ENCODE peak calls at places on chromosomes 16 and 17, in six cellular contexts. S, Z, F, E, O and Y are unnamed samples.

GRCh38 chr17:69763503-69763902 is 311.5 kb upstream of the KCNJ16 start:
- DNase-seq in F (peak; percentile 50), E (peak; percentile 32), S (no peak), O (peak; percentile 54), Z (no peak), Y (no peak)

GRCh38 chr17:5364156-5364555 is 55.3 kb downstream of the NUP88 start:
- DNase-seq in E (peak; percentile 81), O (peak; percentile 83), F (peak; percentile 74), Z (no peak), S (no peak), Y (no peak)

GRCh38 chr16:53404959-53405358 is 29.3 kb upstream of the RBL2 start:
- DNase-seq in S (no peak), Z (no peak), F (peak; percentile 10), E (no peak), O (no peak), Y (no peak)

GRCh38 chr17:74307984-74308773 is 17.8 kb upstream of the KIF19 start:
- DNase-seq in E (no peak), Z (no peak), S (no peak), F (no peak), O (no peak), Y (no peak)

GRCh38 chr16:72203401-72203800 is 31.4 kb upstream of the PMFBP1 start:
- DNase-seq in Z (no peak), O (peak; percentile 4), F (peak; percentile 80), E (peak; percentile 23), S (no peak), Y (no peak)

GRCh38 chr16:79767597-79768280 is 167.2 kb upstream of the MAF start:
- DNase-seq in E (peak; percentile 42), Z (no peak), S (peak; percentile 40), O (no peak), F (peak; percentile 54), Y (no peak)

GRCh38 chr17:75641343-75641742 is 8.1 kb downstream of the SMIM5 start:
- DNase-seq in F (no peak), E (no peak), S (no peak), Z (no peak), O (no peak), Y (no peak)

GRCh38 chr17:2466936-2467335 is 44.8 kb downstream of the METTL16 start:
- DNase-seq in E (no peak), Z (no peak), O (no peak), F (no peak), S (no peak), Y (no peak)

GRCh38 chr17:74888440-74888839 is 5.0 kb downstream of the FADS6 start:
- DNase-seq in O (no peak), E (no peak), F (no peak), Z (no peak), S (no peak), Y (no peak)

GRCh38 chr16:89349947-89350633 is 132.6 kb downstream of the ZNF778 start:
- DNase-seq in F (no peak), O (no peak), E (no peak), Z (no peak), S (no peak), Y (no peak)

GRCh38 chr17:52965856-52966255 is 807.3 kb upstream of the CA10 start:
- DNase-seq in S (no peak), Z (no peak), E (no peak), F (no peak), O (no peak), Y (no peak)

GRCh38 chr17:6507535-6507934 is 48.8 kb downstream of the PITPNM3 start:
- DNase-seq in S (no peak), F (peak; percentile 80), Z (no peak), E (peak; percentile 81), O (peak; percentile 85), Y (no peak)

GRCh38 chr17:37699285-37699973 is 45.4 kb downstream of the HNF1B start:
- DNase-seq in S (no peak), O (no peak), F (no peak), Z (no peak), E (peak; percentile 85), Y (no peak)

GRCh38 chr17:76051071-76051467 is 21.2 kb downstream of the SRP68 start:
- DNase-seq in S (no peak), Z (no peak), F (no peak), O (no peak), E (no peak), Y (no peak)

GRCh38 chr17:50559674-50560184 is 786 bp upstream of the CACNA1G start:
- DNase-seq in Z (peak; percentile 91), F (peak; percentile 82), E (peak; percentile 43), O (peak; percentile 5), S (no peak), Y (peak; percentile 97)

GRCh38 chr16:53726625-53727024 is 22.7 kb downstream of the FTO start:
- DNase-seq in O (peak; percentile 23), S (peak; percentile 16), Z (no peak), E (no peak), F (peak; percentile 38), Y (peak; percentile 56)

GRCh38 chr17:40315678-40316570 is 6.9 kb downstream of the RARA start:
- DNase-seq in O (no peak), Z (peak; percentile 60), S (no peak), F (peak; percentile 29), E (no peak), Y (no peak)

GRCh38 chr17:58577696-58578095 is 63.3 kb upstream of the MTMR4 start:
- DNase-seq in S (peak; percentile 52), E (peak; percentile 56), O (peak; percentile 36), Z (peak; percentile 68), F (peak; percentile 68), Y (peak; percentile 44)

GRCh38 chr17:33560165-33560564 is 267.1 kb upstream of the ASIC2 start:
- DNase-seq in S (no peak), F (no peak), E (peak; percentile 61), O (peak; percentile 24), Z (no peak), Y (no peak)

GRCh38 chr17:81291662-81292061 is 3.4 kb downstream of the SLC38A10 start:
- DNase-seq in O (peak; percentile 25), S (peak; percentile 53), Z (peak; percentile 84), F (peak; percentile 69), E (peak; percentile 51), Y (no peak)

GRCh38 chr17:6279659-6280058 is 155.3 kb downstream of the AIPL1 start:
- DNase-seq in F (no peak), Z (no peak), E (no peak), O (no peak), S (peak; percentile 38), Y (peak; percentile 46)

GRCh38 chr17:65027305-65027704 is 29.2 kb downstream of the GNA13 start:
- DNase-seq in E (peak; percentile 48), F (peak; percentile 73), S (peak; percentile 15), O (peak; percentile 83), Z (no peak), Y (peak; percentile 61)

GRCh38 chr16:69855587-69855986 is 93.5 kb downstream of the WWP2 start:
- DNase-seq in F (no peak), E (no peak), Z (no peak), O (no peak), S (no peak), Y (no peak)

GRCh38 chr17:66915204-66915611 is 49.3 kb upstream of the CACNG4 start:
- DNase-seq in S (peak; percentile 21), Z (no peak), O (no peak), E (no peak), F (no peak), Y (no peak)
- TF ChIP-seq CTCF in S (peak; percentile 69), Z (peak; percentile 7), O (peak; percentile 36), E (peak; percentile 22), F (peak; percentile 14), Y (peak; percentile 25)

GRCh38 chr17:45431531-45432404 is 902 bp downstream of the ARHGAP27 start:
- DNase-seq in O (peak; percentile 31), E (peak; percentile 25), Z (peak; percentile 89), S (peak; percentile 76), F (peak; percentile 67), Y (peak; percentile 95)

GRCh38 chr17:45428954-45429337 is 3.7 kb downstream of the ARHGAP27 start:
- DNase-seq in F (no peak), E (no peak), Z (no peak), O (no peak), S (no peak), Y (no peak)

GRCh38 chr17:45429338-45430005 is 3.2 kb downstream of the ARHGAP27 start:
- DNase-seq in O (no peak), Z (peak; percentile 67), F (peak; percentile 40), E (no peak), S (no peak), Y (no peak)

GRCh38 chr17:45430738-45431530 is 1.7 kb downstream of the ARHGAP27 start:
- DNase-seq in E (no peak), Z (peak; percentile 78), O (no peak), F (peak; percentile 38), S (no peak), Y (peak; percentile 85)

DNA sequence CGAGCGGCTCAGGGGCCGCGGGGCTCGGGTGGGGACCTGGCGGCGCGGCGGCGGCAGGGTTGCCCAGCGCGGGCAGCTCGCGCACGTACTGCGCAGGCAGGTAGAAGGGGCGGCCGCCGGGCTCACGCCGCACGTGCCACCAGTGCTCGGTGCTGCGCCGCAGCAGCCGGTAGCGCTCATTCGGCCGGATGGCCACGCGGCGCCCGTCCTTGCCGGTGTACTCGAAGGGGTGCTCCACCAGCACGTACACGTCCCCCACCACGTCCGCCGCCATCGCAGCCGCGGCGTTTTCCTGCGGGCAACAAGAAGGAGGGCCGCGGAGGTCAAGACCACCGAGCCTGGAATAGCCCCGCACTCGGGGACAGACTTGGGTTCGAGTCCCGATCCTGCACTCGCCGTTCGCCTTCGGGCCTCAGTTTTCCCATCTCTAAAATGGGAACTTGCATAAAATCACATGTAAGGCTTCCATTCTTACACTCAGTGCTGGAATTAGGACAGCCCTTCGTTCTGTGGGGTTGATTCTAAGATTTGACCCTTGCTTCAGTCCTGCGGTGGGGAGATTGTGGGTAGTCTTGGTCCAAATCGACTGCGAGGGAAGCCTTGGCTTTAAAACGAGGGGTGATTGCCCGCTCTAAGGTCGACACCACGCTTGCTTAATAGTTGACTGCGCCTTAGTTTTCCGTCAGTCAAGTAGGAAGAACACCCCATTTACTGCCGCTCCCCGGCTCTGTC is 2.5 kb downstream of the ARHGAP27 start:
- DNase-seq in S (no peak), F (no peak), O (no peak), Z (peak; percentile 75), E (no peak), Y (no peak)
- H3K4me3 ChIP-seq in S (peak overlapping the region; percentile 82), F (peak overlapping the region; percentile 21), O (no peak overlapping the region), Z (peak overlapping the region; percentile 66), E (no peak overlapping the region), Y (peak overlapping the region; percentile 69)

GRCh38 chr16:17367932-17368331 is 102.8 kb downstream of the XYLT1 start:
- DNase-seq in S (no peak), Z (no peak), O (peak; percentile 61), F (no peak), E (peak; percentile 60), Y (no peak)
- TF ChIP-seq CTCF in S (no peak), Z (no peak), O (peak; percentile 12), F (no peak), E (peak; percentile 24), Y (no peak)

GRCh38 chr16:2971134-2971984 is 2.2 kb downstream of the PAQR4 start:
- DNase-seq in E (no peak), S (no peak), O (no peak), F (no peak), Z (no peak), Y (peak; percentile 36)
- H3K4me3 ChIP-seq in E (no peak overlapping the region), S (peak overlapping the region; percentile 91), O (no peak overlapping the region), F (no peak overlapping the region), Z (no peak overlapping the region), Y (no peak overlapping the region)

GRCh38 chr16:84950906-84951305 is 60.4 kb downstream of the ZDHHC7 start:
- DNase-seq in E (no peak), O (no peak), Z (no peak), F (no peak), S (peak; percentile 69), Y (peak; percentile 40)
- TF ChIP-seq CTCF in E (peak; percentile 21), O (peak; percentile 15), Z (no peak), F (no peak), S (peak; percentile 78), Y (peak; percentile 17)